ENCODE peak calls at places on chromosomes 3 and 15, in five cellular contexts. D is mammary epithelial cell, N is neural progenitor cell, Y is mesendoderm, T is astrocyte. W is an unnamed sample. For H3K36me3, the result is how much of the 10 kb centered on the place peaks cover.

GRCh38 chr3:184140436-184140835 is 5.3 kb downstream of the EIF2B5 start:
- DNase-seq in D (no peak), Y (no peak), T (no peak), N (no peak), W (no peak)

GRCh38 chr3:30350901-30351300 is 255.5 kb upstream of the TGFBR2 start:
- DNase-seq in D (no peak), Y (no peak), N (no peak), T (no peak), W (no peak)

GRCh38 chr3:37985637-37986320 is 4.8 kb upstream of the VILL start:
- DNase-seq in N (no peak), Y (no peak), D (peak), T (no peak), W (no peak)

GRCh38 chr3:48225587-48225986 is 2.3 kb downstream of the CAMP start:
- DNase-seq in Y (no peak), T (no peak), D (no peak), N (no peak), W (no peak)

GRCh38 chr3:184603156-184604030 is 41.8 kb downstream of the EPHB3 start:
- DNase-seq in Y (peak), T (peak), N (peak), D (no peak), W (no peak)

GRCh38 chr3:160676547-160677303 is at the start of gene ARL14:
- DNase-seq in D (peak), N (no peak), Y (peak), T (peak), W (no peak)

GRCh38 chr3:122660575-122660974 is 20.1 kb upstream of the PARP14 start:
- DNase-seq in T (no peak), N (peak), D (no peak), Y (peak), W (peak)

GRCh38 chr15:40925495-40925862 is 3.7 kb upstream of the DLL4 start:
- DNase-seq in Y (no peak), N (peak), D (no peak), T (no peak), W (no peak)

GRCh38 chr3:172156309-172156998 is 117.1 kb downstream of the FNDC3B start:
- DNase-seq in N (no peak), T (no peak), D (peak), Y (peak), W (no peak)

GRCh38 chr3:150635526-150635925 is 32.4 kb downstream of the SELENOT start:
- DNase-seq in D (no peak), T (no peak), N (peak), Y (peak), W (peak)

GRCh38 chr3:113216393-113216792 is 5.0 kb downstream of the BOC start:
- DNase-seq in D (no peak), T (no peak), Y (no peak), N (no peak), W (no peak)

GRCh38 chr15:68416158-68416535 is 15.8 kb downstream of the ITGA11 start:
- DNase-seq in D (no peak), T (no peak), Y (no peak), N (no peak), W (no peak)

GRCh38 chr3:32719931-32720330 is 34.9 kb downstream of the CNOT10 start:
- DNase-seq in T (no peak), D (no peak), N (no peak), Y (no peak), W (no peak)

GRCh38 chr3:29382399-29382798 is 101.5 kb downstream of the RBMS3 start:
- DNase-seq in N (no peak), Y (no peak), D (no peak), T (peak), W (no peak)

GRCh38 chr3:43155464-43156121 is 49.7 kb upstream of the POMGNT2 start:
- DNase-seq in D (peak), N (peak), Y (peak), T (peak), W (no peak)

GRCh38 chr3:99549918-99550603 is 88.3 kb upstream of the COL8A1 start:
- DNase-seq in D (peak), Y (no peak), T (peak), N (no peak), W (no peak)

GRCh38 chr3:142850395-142851023 is 38.4 kb downstream of the PCOLCE2 start:
- DNase-seq in Y (peak), N (no peak), D (peak), T (peak), W (no peak)

GRCh38 chr15:49314729-49315128 is 108.3 kb upstream of the FGF7 start:
- DNase-seq in Y (no peak), N (no peak), D (no peak), T (no peak), W (no peak)

GRCh38 chr3:182608876-182609275 is 184.4 kb upstream of the ATP11B start:
- DNase-seq in D (no peak), N (no peak), T (no peak), Y (no peak), W (no peak)

GRCh38 chr3:32850226-32850625 is 32.4 kb downstream of the TRIM71 start:
- DNase-seq in T (no peak), Y (no peak), N (no peak), D (no peak), W (no peak)

GRCh38 chr3:151976211-151977050 is 103.0 kb downstream of the SUCNR1 start:
- DNase-seq in N (no peak), Y (peak), D (peak), T (peak), W (no peak)

GRCh38 chr3:71109241-71109976 is 474.1 kb downstream of the FOXP1 start:
- DNase-seq in N (no peak), T (peak), D (peak), Y (no peak), W (no peak)

GRCh38 chr15:101258238-101259144 is 6.6 kb upstream of the CHSY1 start:
- DNase-seq in D (no peak), N (peak), Y (peak), T (peak), W (peak)

GRCh38 chr15:25054943-25055342 is 100.2 kb downstream of the SNRPN start:
- DNase-seq in N (no peak), T (no peak), Y (no peak), D (no peak), W (no peak)

GRCh38 chr15:66924889-66925288 is 140.5 kb upstream of the SMAD3 start:
- DNase-seq in N (no peak), T (no peak), D (no peak), Y (no peak), W (no peak)

GRCh38 chr15:48186271-48186670 is 5.2 kb upstream of the CTXN2 start:
- DNase-seq in Y (no peak), D (no peak), T (no peak), N (no peak), W (no peak)

DNA sequence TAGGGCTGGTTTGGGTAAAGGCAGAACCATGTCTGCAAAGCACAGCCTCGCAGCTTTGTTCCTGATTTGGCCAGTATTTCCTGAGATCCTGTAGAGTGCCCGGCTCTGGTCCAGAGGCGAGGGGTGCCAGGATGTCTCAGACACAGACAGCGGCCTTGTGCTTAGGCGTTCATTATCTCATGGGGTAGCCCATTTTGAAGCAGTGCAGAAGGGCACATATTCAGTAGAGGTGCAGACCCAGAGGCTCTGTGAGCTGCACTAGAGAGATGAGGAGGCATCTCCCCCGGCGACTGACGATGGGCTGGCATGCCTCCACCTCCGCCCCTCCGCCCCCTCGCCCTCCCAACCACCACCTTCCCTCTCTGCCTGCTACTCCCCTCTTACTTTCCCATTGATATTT is 170.3 kb downstream of the CHDH start:
- DNase-seq in Y (no peak), D (no peak), N (no peak), T (no peak), W (no peak)
- H3K4me2 ChIP-seq in Y (no peak), D (no peak), N (no peak), T (no peak), W (no peak)

GRCh38 chr3:188706176-188706575 is 465.6 kb upstream of the TPRG1 start:
- DNase-seq in D (no peak), Y (no peak), N (no peak), T (no peak), W (no peak)
- H3K27ac ChIP-seq in D (no peak), Y (no peak), N (no peak), T (peak), W (no peak)

GRCh38 chr3:180612363-180612762 is 10.4 kb downstream of the TTC14 start:
- DNase-seq in T (no peak), N (no peak), D (no peak), Y (no peak), W (no peak)

GRCh38 chr3:180615954-180616353 is 14.0 kb downstream of the TTC14 start:
- DNase-seq in Y (no peak), T (no peak), N (peak), D (no peak), W (no peak)

DNA sequence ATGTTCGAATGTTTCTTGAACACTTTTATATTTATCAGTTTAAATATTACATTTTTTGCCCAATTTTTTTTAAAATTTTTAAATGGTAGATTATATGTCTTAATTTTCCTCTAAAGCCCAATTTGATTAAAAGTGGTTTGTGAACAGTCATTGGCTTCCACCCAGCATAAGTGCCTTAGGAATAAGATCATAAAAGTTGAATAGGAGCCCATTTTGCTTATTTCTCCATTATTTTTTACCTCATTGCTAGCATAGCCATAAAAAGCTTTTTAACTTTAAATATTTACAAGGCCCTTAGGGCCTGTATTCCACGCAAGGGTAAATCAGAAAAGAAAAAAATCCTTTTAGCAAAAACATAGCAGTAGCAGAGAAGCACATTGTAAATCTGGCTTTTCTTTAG is 9.0 kb downstream of the TTC14 start:
- DNase-seq in D (no peak), Y (no peak), N (no peak), T (no peak), W (no peak)
- H3K36me3 ChIP-seq in D (half or more), Y (under half), N (under half), T (half or more), W (half or more)

GRCh38 chr3:194870394-194871110 is 184.9 kb downstream of the FAM43A start:
- DNase-seq in D (peak), N (no peak), Y (peak), T (peak), W (no peak)

GRCh38 chr3:194871864-194872668 is 186.4 kb downstream of the FAM43A start:
- DNase-seq in D (peak), N (no peak), T (peak), Y (peak), W (no peak)

GRCh38 chr3:194874206-194874605 is 188.5 kb downstream of the FAM43A start:
- DNase-seq in Y (no peak), T (no peak), N (no peak), D (no peak), W (peak)

GRCh38 chr3:194871143-194871863 is 185.6 kb downstream of the FAM43A start:
- DNase-seq in N (peak), T (peak), D (peak), Y (peak), W (peak)

DNA sequence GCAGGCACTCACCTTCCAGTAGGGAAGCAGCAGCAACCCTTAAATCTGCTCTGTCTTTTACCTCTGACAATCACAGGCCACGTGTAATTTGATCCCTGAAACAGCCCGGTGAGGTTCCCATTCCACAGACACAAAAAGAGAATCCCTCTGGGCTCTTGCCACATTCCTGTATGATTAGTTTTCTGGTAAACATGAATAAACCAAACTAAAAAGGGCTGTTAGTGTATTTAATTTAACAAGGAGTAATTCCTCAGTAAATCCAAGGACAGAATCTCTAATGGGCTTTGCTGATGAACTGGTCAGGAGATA is 186.9 kb downstream of the FAM43A start:
- DNase-seq in T (peak), N (peak), D (peak), Y (peak), W (no peak)
- H3K4me2 ChIP-seq in T (peak), N (peak), D (peak), Y (no peak), W (peak)

GRCh38 chr15:96342611-96343528 is 12.4 kb downstream of the NR2F2 start:
- DNase-seq in Y (no peak), T (peak), D (no peak), N (peak), W (no peak)
- H3K27ac ChIP-seq in Y (no peak), T (peak), D (no peak), N (peak), W (no peak)

GRCh38 chr15:43410572-43411214 is 39.8 kb downstream of the TUBGCP4 start:
- DNase-seq in Y (peak), N (no peak), D (peak), T (peak), W (no peak)

GRCh38 chr15:43412096-43412495 is 41.2 kb downstream of the TUBGCP4 start:
- DNase-seq in N (no peak), T (no peak), Y (no peak), D (no peak), W (no peak)

GRCh38 chr15:43406808-43407207 is 35.9 kb downstream of the TUBGCP4 start:
- DNase-seq in Y (no peak), D (no peak), T (no peak), N (no peak), W (no peak)

GRCh38 chr15:43406192-43406591 is 35.3 kb downstream of the TUBGCP4 start:
- DNase-seq in N (no peak), D (no peak), T (no peak), Y (no peak), W (no peak)

DNA sequence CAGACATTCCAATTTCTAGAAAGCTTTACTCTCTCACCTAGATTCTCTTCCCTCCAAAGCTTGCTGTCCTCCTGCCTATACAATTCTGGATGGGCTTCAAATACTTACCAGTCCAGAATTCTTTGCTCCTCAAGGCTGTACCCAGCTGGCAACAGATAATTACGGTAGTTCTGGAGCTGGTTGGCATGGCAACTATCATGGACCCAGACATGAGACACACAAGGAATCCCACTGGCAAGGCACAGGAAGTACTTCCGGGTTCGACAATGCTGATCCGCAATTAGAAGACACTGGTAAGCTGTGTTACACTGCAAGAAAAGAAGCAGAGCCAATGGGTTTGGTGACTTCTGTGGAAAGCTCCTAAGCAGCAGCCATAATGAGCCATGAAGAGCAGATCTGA is 37.9 kb downstream of the TUBGCP4 start:
- DNase-seq in Y (peak), D (no peak), N (no peak), T (no peak), W (no peak)
- H3K36me3 ChIP-seq in Y (under half), D (under half), N (under half), T (half or more), W (half or more)

DNA sequence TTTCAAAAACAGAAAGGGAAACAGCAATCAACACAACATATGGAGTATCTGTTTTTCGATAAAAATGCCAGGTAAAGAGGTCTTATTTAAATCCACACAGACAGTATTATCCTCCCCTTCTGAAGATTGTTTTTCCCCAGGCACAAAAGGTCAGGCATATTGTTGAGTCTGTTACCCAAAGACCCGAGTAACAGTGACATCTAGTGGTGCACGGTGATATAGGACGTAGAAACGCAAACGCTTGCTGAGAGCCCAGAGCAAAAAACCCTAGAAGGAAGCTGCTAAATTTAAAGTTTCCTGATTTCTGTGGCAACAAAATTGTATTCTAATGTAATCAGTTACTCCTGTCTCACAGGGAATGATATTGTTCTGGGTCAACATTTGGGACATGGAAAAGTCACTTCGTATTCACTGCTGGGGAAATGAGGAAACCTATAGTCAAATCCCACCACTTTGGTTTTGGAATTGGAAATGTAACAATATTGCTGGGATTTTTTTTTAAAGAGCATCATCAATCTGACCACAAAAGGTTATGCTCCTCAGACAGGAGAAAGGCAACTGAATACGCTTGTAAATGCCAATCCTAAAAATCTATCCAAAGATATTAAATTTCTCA is 312.7 kb upstream of the CCDC54 start:
- DNase-seq in D (peak), Y (peak), N (peak), T (peak), W (peak)
- H3K4me2 ChIP-seq in D (no peak), Y (no peak), N (no peak), T (peak), W (no peak)

DNA sequence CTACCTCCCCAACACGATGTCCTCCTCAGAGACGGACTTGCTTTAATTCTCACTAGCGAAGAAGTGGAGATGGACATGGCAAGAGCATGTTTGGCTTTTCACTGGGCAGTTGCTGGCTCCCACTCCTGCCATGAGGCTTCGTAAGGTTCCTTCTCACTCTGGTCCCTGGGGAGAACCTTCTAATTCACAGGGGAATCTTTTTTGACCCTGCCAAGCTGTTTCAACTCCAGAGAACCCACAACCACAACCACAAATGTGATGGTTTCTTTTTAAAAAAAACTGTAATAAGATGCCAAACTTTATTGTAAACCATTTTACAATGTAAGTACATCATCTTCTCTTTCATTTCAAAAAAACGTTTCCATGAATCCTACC is 1.6 kb upstream of the MUSTN1 start:
- DNase-seq in D (no peak), T (no peak), Y (no peak), N (no peak), W (no peak)
- H3K27ac ChIP-seq in D (no peak), T (no peak), Y (no peak), N (no peak), W (no peak)

GRCh38 chr15:63576441-63576840 is 20.7 kb upstream of the FBXL22 start:
- DNase-seq in T (no peak), N (no peak), D (no peak), Y (no peak), W (no peak)
- H3K36me3 ChIP-seq in T (under half), N (under half), D (under half), Y (under half), W (under half)